ENCODE peak calls at places on chromosomes 13 and 19, in four cellular contexts. I is H1, G is K562, Z is GM12878. P is an unnamed sample.

GRCh38 chr19:21109116-21109515 is 27.1 kb downstream of the ZNF714 start:
- DNase-seq in I (no peak), G (no peak), Z (no peak), P (no peak)

GRCh38 chr13:112684444-112684843 is 5.4 kb upstream of the ATP11A start:
- DNase-seq in I (no peak), G (no peak), Z (no peak), P (no peak)

GRCh38 chr19:3359850-3360493 is 6.4 kb upstream of the NFIC start:
- DNase-seq in I (no peak), G (peak), Z (no peak), P (no peak)

GRCh38 chr19:39829702-39830275 is 4.2 kb downstream of the DYRK1B start:
- DNase-seq in I (no peak), G (no peak), Z (no peak), P (no peak)

GRCh38 chr13:43905435-43906031 is 25.8 kb downstream of the LACC1 start:
- DNase-seq in I (no peak), G (peak), Z (no peak), P (peak)

GRCh38 chr13:37409756-37410155 is 188.8 kb downstream of the POSTN start:
- DNase-seq in I (no peak), G (no peak), Z (no peak), P (no peak)

GRCh38 chr19:35306473-35307246 is 14.7 kb downstream of the MAG start:
- DNase-seq in I (no peak), G (no peak), Z (no peak), P (peak)

GRCh38 chr13:31850041-31850440 is 110.7 kb downstream of the RXFP2 start:
- DNase-seq in I (no peak), G (no peak), Z (no peak), P (no peak)

GRCh38 chr13:98693756-98694155 is 58.7 kb downstream of the SLC15A1 start:
- DNase-seq in I (no peak), G (no peak), Z (no peak), P (no peak)

GRCh38 chr13:110134801-110135200 is 172.2 kb downstream of the COL4A1 start:
- DNase-seq in I (no peak), G (no peak), Z (no peak), P (no peak)

GRCh38 chr19:10173527-10173926 is 21.2 kb downstream of the DNMT1 start:
- DNase-seq in I (no peak), G (no peak), Z (no peak), P (no peak)

GRCh38 chr19:7109678-7110289 is 40.3 kb downstream of the ZNF557 start:
- DNase-seq in I (peak), G (no peak), Z (no peak), P (peak)

GRCh38 chr13:44364601-44365000 is 9.0 kb upstream of the SERP2 start:
- DNase-seq in I (no peak), G (no peak), Z (no peak), P (peak)

GRCh38 chr13:21670006-21670882 is 629 bp upstream of the FGF9 start:
- DNase-seq in I (no peak), G (peak), Z (no peak), P (no peak)

GRCh38 chr13:112740502-112741131 is 50.8 kb downstream of the ATP11A start:
- DNase-seq in I (no peak), G (peak), Z (no peak), P (no peak)

GRCh38 chr19:55193481-55193880 is 13.4 kb upstream of the SYT5 start:
- DNase-seq in I (no peak), G (no peak), Z (no peak), P (no peak)

GRCh38 chr19:50325310-50326100 is 3.7 kb downstream of the KCNC3 start:
- DNase-seq in I (peak), G (peak), Z (no peak), P (peak)
- TF ChIP-seq KDM1A in I (no peak), G (no peak), Z (no peak), P (no peak)

DNA sequence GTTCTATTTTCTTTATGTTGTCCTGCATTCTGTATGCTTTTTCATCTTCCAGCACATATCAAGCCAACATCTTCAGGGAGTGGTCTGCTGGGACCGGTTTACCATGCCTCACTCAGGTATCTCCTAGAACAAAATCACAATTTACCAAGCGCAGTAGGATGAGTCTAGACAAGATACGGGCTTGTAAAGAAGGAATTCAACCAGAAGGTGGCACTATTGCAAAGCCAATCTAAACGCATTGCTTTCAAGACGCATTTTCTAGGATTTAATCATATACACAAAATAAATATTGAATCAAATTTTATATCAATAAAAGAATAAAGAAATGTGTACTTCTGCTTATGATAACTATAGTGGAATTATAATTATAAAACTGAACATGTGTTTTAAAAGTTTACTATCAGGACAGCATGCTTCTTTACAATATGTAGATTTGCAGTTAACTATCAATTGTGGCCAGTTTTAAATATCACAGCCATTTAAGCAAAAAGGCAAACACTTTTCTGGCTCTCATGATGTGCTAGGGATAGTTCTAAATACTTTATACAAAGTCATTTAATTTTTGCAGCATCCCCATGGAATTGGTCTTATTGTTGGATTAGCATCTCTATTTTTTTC is 16.1 kb upstream of the TPP2 start:
- DNase-seq in I (no peak), G (peak), Z (no peak), P (peak)
- TF ChIP-seq ATF3 in I (no peak), G (no peak), Z (no peak), P (no peak)

DNA sequence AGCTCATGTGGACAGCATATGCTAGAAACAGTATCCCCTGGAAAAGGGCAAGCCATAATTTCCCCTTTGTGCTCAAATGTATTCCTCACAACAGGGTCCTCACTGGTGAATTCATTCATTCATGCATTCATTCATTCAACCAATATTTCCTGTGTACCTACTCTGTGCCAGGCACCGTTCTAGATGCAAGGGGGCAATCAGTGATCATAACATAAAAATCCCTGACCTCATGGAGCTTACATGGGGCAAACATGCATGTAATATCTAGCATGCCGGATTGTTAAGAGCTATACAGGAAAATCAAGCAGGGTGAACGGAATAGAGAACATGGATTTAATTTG is 2.6 kb downstream of the RANBP3 start:
- DNase-seq in I (no peak), G (no peak), Z (no peak), P (no peak)
- TF ChIP-seq KDM1A in I (no peak), G (no peak), Z (no peak), P (no peak)

GRCh38 chr19:5403968-5404640 is 51.1 kb upstream of the ZNRF4 start:
- DNase-seq in I (peak), G (peak), Z (no peak), P (peak)

GRCh38 chr19:5406816-5407215 is 48.4 kb upstream of the ZNRF4 start:
- DNase-seq in I (no peak), G (no peak), Z (no peak), P (no peak)

DNA sequence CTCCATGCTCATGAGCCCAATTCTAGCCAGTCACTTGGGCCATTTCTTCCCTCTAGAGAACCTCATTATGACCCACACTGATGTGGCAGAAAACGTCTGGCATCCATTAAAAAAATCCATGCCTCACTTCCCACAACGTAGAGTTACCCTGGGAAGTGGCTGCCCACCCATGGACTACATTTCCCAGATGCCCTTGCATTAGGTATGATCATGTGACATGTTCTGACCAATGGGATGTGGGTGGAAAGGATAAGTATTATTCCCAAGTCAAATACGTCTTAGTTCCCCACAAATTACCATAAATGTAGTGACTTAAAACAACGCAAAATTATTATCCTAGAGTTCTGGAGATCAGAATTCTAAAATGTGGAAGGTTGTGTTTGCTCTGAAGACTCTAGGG is 47.9 kb upstream of the ZNRF4 start:
- DNase-seq in I (no peak), G (peak), Z (no peak), P (peak)
- TF ChIP-seq ATF3 in I (no peak), G (no peak), Z (no peak), P (no peak)

GRCh38 chr19:14078406-14078805 is 5.8 kb downstream of the MISP3 start:
- DNase-seq in I (no peak), G (no peak), Z (no peak), P (no peak)

GRCh38 chr19:14085309-14085995 is at the start of gene C19orf67:
- DNase-seq in I (peak), G (peak), Z (no peak), P (no peak)

GRCh38 chr19:14082675-14082960 is 3.0 kb downstream of the C19orf67 start:
- DNase-seq in I (no peak), G (no peak), Z (no peak), P (no peak)

GRCh38 chr19:14080887-14081796 is 4.4 kb downstream of the C19orf67 start:
- DNase-seq in I (peak), G (peak), Z (peak), P (peak)

GRCh38 chr19:14081797-14082674 is 3.5 kb downstream of the C19orf67 start:
- DNase-seq in I (no peak), G (peak), Z (no peak), P (no peak)
- TF ChIP-seq KDM1A in I (no peak), G (no peak), Z (no peak), P (no peak)

GRCh38 chr19:17966497-17967257 is at the start of gene KCNN1:
- DNase-seq in I (peak), G (peak), Z (no peak), P (no peak)
- TF ChIP-seq ATF3 in I (no peak), G (no peak), Z (no peak), P (no peak)

P was measured in HepG2.